ENCODE peak calls at places on chromosomes 12 and 14, in six cellular contexts. T, I, Z, L, B and Y are unnamed samples.

GRCh38 chr14:51859136-51859535 is 1.3 kb upstream of the GNG2 start:
- DNase-seq in I (no peak), B (no peak), L (no peak), Z (no peak), T (no peak), Y (no peak)

GRCh38 chr14:42804146-42804545 is 1197.5 kb downstream of the LRFN5 start:
- DNase-seq in I (no peak), T (no peak), B (no peak), Z (no peak), L (no peak), Y (no peak)

GRCh38 chr12:112450725-112451124 is 32.0 kb downstream of the PTPN11 start:
- DNase-seq in L (peak), Z (no peak), B (no peak), T (no peak), I (no peak), Y (no peak)

GRCh38 chr12:45243963-45244362 is 28.1 kb downstream of the ANO6 start:
- DNase-seq in T (no peak), I (no peak), Z (no peak), B (no peak), L (no peak), Y (no peak)

GRCh38 chr12:130104114-130104513 is 58.1 kb upstream of the FZD10 start:
- DNase-seq in T (no peak), I (no peak), Z (no peak), L (no peak), B (no peak), Y (no peak)

GRCh38 chr14:103084021-103084919 is at the start of gene LBHD2:
- DNase-seq in T (no peak), Z (no peak), I (no peak), L (no peak), B (no peak), Y (no peak)

GRCh38 chr14:26281280-26281998 is 316.4 kb downstream of the NOVA1 start:
- DNase-seq in T (peak), I (peak), B (no peak), L (no peak), Z (no peak), Y (no peak)

GRCh38 chr12:63047146-63047545 is 103.9 kb downstream of the AVPR1A start:
- DNase-seq in L (no peak), B (no peak), I (no peak), T (no peak), Z (no peak), Y (no peak)

GRCh38 chr12:109033239-109034196 is 12.7 kb upstream of the SVOP start:
- DNase-seq in T (no peak), B (no peak), I (no peak), Z (no peak), L (no peak), Y (no peak)

GRCh38 chr12:92034858-92035401 is 110.7 kb downstream of the BTG1 start:
- DNase-seq in L (no peak), Z (peak), B (no peak), I (no peak), T (peak), Y (peak)

GRCh38 chr14:29089849-29090248 is 323.3 kb downstream of the FOXG1 start:
- DNase-seq in B (no peak), Z (no peak), T (no peak), I (no peak), L (no peak), Y (no peak)

GRCh38 chr14:90517431-90517841 is 120.6 kb downstream of the CALM1 start:
- DNase-seq in I (no peak), B (no peak), Z (no peak), L (no peak), T (no peak), Y (no peak)

GRCh38 chr12:674272-674781 is 11.1 kb upstream of the NINJ2 start:
- DNase-seq in L (peak), Z (peak), B (no peak), T (no peak), I (no peak), Y (peak)

GRCh38 chr14:104557766-104558165 is 21.8 kb upstream of the C14orf180 start:
- DNase-seq in T (no peak), Z (no peak), L (no peak), B (no peak), I (no peak), Y (no peak)

GRCh38 chr14:76101980-76102379 is 49.7 kb upstream of the GPATCH2L start:
- DNase-seq in B (no peak), T (no peak), I (no peak), L (no peak), Z (no peak), Y (no peak)

GRCh38 chr14:24774167-24774915 is 140.4 kb upstream of the GZMB start:
- DNase-seq in I (no peak), B (no peak), Z (no peak), L (peak), T (no peak), Y (no peak)

GRCh38 chr12:105420659-105421240 is 90.3 kb downstream of the C12orf75 start:
- DNase-seq in I (no peak), T (peak), Z (peak), B (no peak), L (peak), Y (peak)

GRCh38 chr14:77122555-77123125 is 19.0 kb downstream of the ZDHHC22 start:
- DNase-seq in B (no peak), I (no peak), Z (no peak), L (no peak), T (no peak), Y (no peak)

GRCh38 chr14:92368001-92368400 is 45.0 kb downstream of the SLC24A4 start:
- DNase-seq in Z (no peak), T (no peak), L (no peak), B (no peak), I (no peak), Y (no peak)

GRCh38 chr12:109125791-109126190 is 9.4 kb downstream of the ACACB start:
- DNase-seq in T (no peak), Z (no peak), I (no peak), B (no peak), L (no peak), Y (no peak)